ENCODE peak calls at places on chromosome 20, in seven cellular contexts. S is Peyer's patch; M is T1000; X is stimulated activated CD4-positive, alpha-beta T cell treated with anti-CD3 and anti-CD28 coated beads, Interleukin-12 subunit alpha, Interleukin-12 subunit beta, amount 100 ng/mL, for 24 hours; W is C1 segment of cervical spinal cord; I is myocyte; O is esophagus muscularis mucosa. P is an unnamed sample.

GRCh38 chr20:40513010-40513409 is 176.0 kb downstream of the MAFB start:
- DNase-seq in W (no peak), S (no peak), O (no peak), X (no peak), M (no peak), I (no peak), P (no peak)

GRCh38 chr20:59422911-59423520 is 122.6 kb downstream of the EDN3 start:
- DNase-seq in X (no peak), W (no peak), O (no peak), M (no peak), I (no peak), S (no peak), P (no peak)

GRCh38 chr20:25508083-25508770 is 77.1 kb downstream of the NINL start:
- DNase-seq in O (no peak), M (peak; percentile 42), S (peak; percentile 70), I (peak; percentile 83), W (no peak), X (no peak), P (peak; percentile 42)

GRCh38 chr20:19094959-19095541 is 117.4 kb upstream of the SLC24A3 start:
- DNase-seq in I (no peak), S (peak; percentile 70), M (no peak), O (no peak), X (no peak), W (no peak), P (peak; percentile 17)

GRCh38 chr20:61477366-61477966 is 225.4 kb downstream of the CDH4 start:
- DNase-seq in X (no peak), S (no peak), M (no peak), W (no peak), I (no peak), O (no peak), P (no peak)

GRCh38 chr20:42556575-42556974 is 633.1 kb downstream of the PTPRT start:
- DNase-seq in I (no peak), W (no peak), X (no peak), S (no peak), O (peak; percentile 42), M (no peak), P (no peak)

GRCh38 chr20:53550590-53551187 is 43.0 kb downstream of the ZNF217 start:
- DNase-seq in M (no peak), W (no peak), O (no peak), I (no peak), X (no peak), S (no peak), P (no peak)

GRCh38 chr20:32524871-32525501 is 60.1 kb downstream of the NOL4L start:
- DNase-seq in X (no peak), S (peak; percentile 54), M (no peak), O (no peak), W (peak; percentile 71), I (peak; percentile 90), P (peak; percentile 61)

GRCh38 chr20:33301192-33301930 is 18.3 kb downstream of the BPIFB1 start:
- DNase-seq in W (no peak), M (no peak), S (no peak), X (no peak), I (peak; percentile 35), O (no peak), P (no peak)

GRCh38 chr20:48456361-48457184 is 371.2 kb downstream of the PREX1 start:
- DNase-seq in W (no peak), O (no peak), I (no peak), S (no peak), M (no peak), X (no peak), P (no peak)

GRCh38 chr20:18056174-18057105 is 1.3 kb downstream of the OVOL2 start:
- DNase-seq in I (no peak), W (no peak), O (no peak), S (peak; percentile 88), X (no peak), M (no peak), P (peak; percentile 67)

GRCh38 chr20:63522091-63522868 is 1.7 kb downstream of the PPDPF start:
- DNase-seq in S (peak; percentile 47), M (no peak), I (no peak), O (no peak), W (no peak), X (no peak), P (no peak)

GRCh38 chr20:1364106-1364505 is 28.7 kb downstream of the FKBP1A start:
- DNase-seq in W (no peak), O (peak; percentile 45), X (no peak), I (no peak), S (no peak), M (no peak), P (no peak)

GRCh38 chr20:56200456-56200855 is 48.1 kb upstream of the MC3R start:
- DNase-seq in S (no peak), X (no peak), M (no peak), O (no peak), I (no peak), W (no peak), P (no peak)

GRCh38 chr20:43849496-43850197 is 65.0 kb upstream of the TOX2 start:
- DNase-seq in O (no peak), W (no peak), S (no peak), I (peak; percentile 41), X (no peak), M (peak; percentile 62), P (no peak)